ENCODE peak calls at places on chromosome 12, in ten cellular contexts. T is A549; R is A172; W is activated naive CD4-positive, alpha-beta T cell treated with Interleukin-2 at 50 U/mL for 16 hours; E is central memory CD4-positive, alpha-beta T cell; L is pancreas; H is substantia nigra; J is activated T-cell treated with anti-CD3 and anti-CD28 coated beads, Interleukin-2, amount 50 U/mL, for 48 hours; P is fibroblast of the conjunctiva; F is GM12891. Y is an unnamed sample.

GRCh38 chr12:52812749-52813148 is 1.2 kb downstream of the KRT4 start:
- DNase-seq in P (no peak), J (no peak), R (no peak), E (no peak), F (no peak), L (no peak), H (no peak), W (no peak), T (no peak), Y (no peak)

GRCh38 chr12:65958456-65958855 is 134.2 kb downstream of the HMGA2 start:
- DNase-seq in R (no peak), P (no peak), F (no peak), J (no peak), L (no peak), E (no peak), T (no peak), W (no peak), H (no peak), Y (no peak)

GRCh38 chr12:43038991-43039390 is 449.4 kb upstream of the PRICKLE1 start:
- DNase-seq in R (no peak), E (no peak), F (no peak), J (no peak), T (no peak), L (no peak), H (no peak), P (no peak), W (no peak), Y (no peak)

GRCh38 chr12:5511644-5512584 is 80.0 kb downstream of the NTF3 start:
- DNase-seq in P (peak; percentile 6), R (no peak), L (no peak), E (no peak), F (peak; percentile 30), W (no peak), J (peak; percentile 26), H (no peak), T (peak; percentile 7), Y (no peak)

GRCh38 chr12:116026768-116027550 is 250.5 kb downstream of the MED13L start:
- DNase-seq in L (no peak), P (no peak), H (no peak), F (no peak), W (no peak), T (no peak), J (no peak), R (no peak), E (no peak), Y (no peak)

GRCh38 chr12:50099302-50100008 is 4.4 kb upstream of the GPD1 start:
- DNase-seq in L (no peak), F (no peak), R (peak; percentile 38), J (no peak), W (no peak), T (no peak), E (no peak), P (no peak), H (no peak), Y (no peak)

GRCh38 chr12:12813120-12814101 is at the start of gene DDX47:
- DNase-seq in F (peak; percentile 65), H (peak; percentile 76), J (peak; percentile 99), L (peak; percentile 92), E (peak; percentile 93), P (peak; percentile 76), W (peak; percentile 97), T (peak; percentile 87), R (peak; percentile 74), Y (peak; percentile 100)

GRCh38 chr12:2052861-2053674 is at the start of gene CACNA1C:
- DNase-seq in P (no peak), E (peak; percentile 18), T (no peak), R (peak; percentile 3), W (peak; percentile 34), L (peak; percentile 21), J (peak; percentile 64), H (no peak), F (peak; percentile 51), Y (peak; percentile 72)

GRCh38 chr12:58656254-58657009 is 263.9 kb downstream of the LRIG3 start:
- DNase-seq in E (no peak), J (no peak), P (no peak), H (no peak), W (no peak), L (no peak), F (no peak), T (no peak), R (no peak), Y (no peak)

GRCh38 chr12:115599251-115599811 is 678.2 kb downstream of the MED13L start:
- DNase-seq in J (no peak), P (no peak), L (no peak), F (no peak), W (no peak), E (no peak), T (no peak), R (no peak), H (no peak), Y (no peak)

GRCh38 chr12:67854351-67854750 is 134.9 kb upstream of the IFNG-AS1 start:
- DNase-seq in W (no peak), R (no peak), H (no peak), P (no peak), L (no peak), F (no peak), T (no peak), E (no peak), J (no peak), Y (no peak)

GRCh38 chr12:52903285-52903854 is 1.5 kb downstream of the KRT8 start:
- DNase-seq in E (peak; percentile 31), P (peak; percentile 42), T (peak; percentile 50), J (peak; percentile 77), F (peak; percentile 74), R (peak; percentile 62), H (peak; percentile 30), W (peak; percentile 58), L (peak; percentile 73), Y (peak; percentile 83)

GRCh38 chr12:131511391-131511802 is 199.5 kb upstream of the SFSWAP start:
- DNase-seq in H (no peak), L (no peak), J (peak; percentile 67), T (no peak), E (peak; percentile 53), F (peak; percentile 72), R (peak; percentile 76), W (peak; percentile 48), P (no peak), Y (peak; percentile 80)

GRCh38 chr12:39272934-39273770 is 169.8 kb downstream of the KIF21A start:
- DNase-seq in E (no peak), L (no peak), F (no peak), J (peak; percentile 17), T (peak; percentile 4), P (peak; percentile 17), H (no peak), R (peak; percentile 46), W (no peak), Y (no peak)

GRCh38 chr12:79424109-79424721 is 266.5 kb downstream of the PAWR start:
- DNase-seq in W (no peak), P (peak; percentile 85), R (peak; percentile 82), J (no peak), T (peak; percentile 55), H (no peak), F (no peak), L (no peak), E (no peak), Y (no peak)

GRCh38 chr12:52257074-52257551 is 17.3 kb upstream of the KRT86 start:
- DNase-seq in H (no peak), J (no peak), W (no peak), E (no peak), T (peak; percentile 28), P (no peak), R (no peak), F (no peak), L (no peak), Y (no peak)

GRCh38 chr12:110304061-110304551 is 23.1 kb downstream of the ATP2A2 start:
- DNase-seq in J (no peak), T (no peak), R (no peak), E (no peak), P (peak; percentile 40), W (no peak), H (no peak), F (no peak), L (no peak), Y (no peak)

GRCh38 chr12:34350092-34351041 is 328.1 kb downstream of the ALG10 start:
- DNase-seq in E (no peak), F (no peak), R (no peak), P (no peak), H (no peak), T (peak; percentile 62), L (no peak), J (no peak), W (no peak), Y (no peak)

GRCh38 chr12:100858658-100859057 is 64.1 kb downstream of the ANO4 start:
- DNase-seq in E (no peak), L (no peak), F (no peak), J (no peak), W (no peak), T (no peak), H (no peak), R (no peak), P (no peak), Y (no peak)

GRCh38 chr12:81128930-81129554 is 51.2 kb downstream of the ACSS3 start:
- DNase-seq in H (no peak), E (no peak), T (peak; percentile 7), J (no peak), L (peak; percentile 19), R (peak; percentile 52), W (no peak), P (peak; percentile 10), F (peak; percentile 2), Y (no peak)

GRCh38 chr12:4114986-4115385 is 158.6 kb upstream of the CCND2 start:
- DNase-seq in J (peak; percentile 65), T (no peak), L (no peak), P (no peak), E (peak; percentile 21), F (no peak), R (no peak), H (no peak), W (peak; percentile 46), Y (peak; percentile 65)

GRCh38 chr12:67968316-67968715 is 20.9 kb upstream of the IFNG-AS1 start:
- DNase-seq in R (no peak), F (no peak), L (no peak), P (no peak), T (no peak), J (no peak), W (no peak), H (no peak), E (no peak), Y (no peak)

GRCh38 chr12:92012691-92013090 is 133.0 kb downstream of the BTG1 start:
- DNase-seq in W (no peak), F (no peak), J (no peak), H (no peak), T (no peak), L (no peak), P (no peak), R (no peak), E (no peak), Y (no peak)

GRCh38 chr12:71216725-71217579 is 59.2 kb upstream of the TSPAN8 start:
- DNase-seq in F (no peak), T (peak; percentile 5), W (no peak), P (peak; percentile 29), H (peak; percentile 1), R (peak; percentile 76), L (peak; percentile 22), E (no peak), J (no peak), Y (no peak)

GRCh38 chr12:47772738-47773061 is 338 bp upstream of the SLC48A1 start:
- DNase-seq in J (no peak), T (no peak), F (no peak), W (no peak), L (no peak), H (no peak), P (no peak), R (no peak), E (no peak), Y (no peak)